ENCODE peak calls at places on chromosomes 11 and 22, in four cellular contexts. Q, D, H and N are unnamed samples.

GRCh38 chr11:68213555-68214172 is 568 bp upstream of the KMT5B start:
- DNase-seq in Q (peak), D (peak), H (peak), N (peak)

GRCh38 chr11:113356203-113356602 is 31.4 kb upstream of the ANKK1 start:
- DNase-seq in Q (no peak), D (no peak), H (no peak), N (no peak)

GRCh38 chr11:105489431-105489830 is 120.4 kb upstream of the GRIA4 start:
- DNase-seq in Q (no peak), D (peak), H (no peak), N (no peak)

GRCh38 chr22:46673205-46673604 is 53.0 kb downstream of the GRAMD4 start:
- DNase-seq in Q (no peak), D (no peak), H (no peak), N (no peak)

GRCh38 chr11:43944761-43945311 is 2.4 kb downstream of the C11orf96 start:
- DNase-seq in Q (peak), D (peak), H (peak), N (peak)

GRCh38 chr11:134846776-134847722 is 435.0 kb upstream of the B3GAT1 start:
- DNase-seq in Q (no peak), D (no peak), H (no peak), N (no peak)

GRCh38 chr11:76230392-76230791 is 24.1 kb upstream of the WNT11 start:
- DNase-seq in Q (no peak), D (no peak), H (no peak), N (no peak)

GRCh38 chr22:37212174-37212906 is at the start of gene SSTR3:
- DNase-seq in Q (no peak), D (no peak), H (no peak), N (no peak)

GRCh38 chr11:122159173-122159701 is 43.2 kb upstream of the BLID start:
- DNase-seq in Q (no peak), D (peak), H (no peak), N (peak)

GRCh38 chr11:73478737-73479347 is 102.6 kb downstream of the RELT start:
- DNase-seq in Q (peak), D (no peak), H (peak), N (peak)

GRCh38 chr11:118171274-118172062 is 5.0 kb downstream of the SCN2B start:
- DNase-seq in Q (peak), D (peak), H (peak), N (peak)

GRCh38 chr11:128551641-128552335 is 35.6 kb downstream of the ETS1 start:
- DNase-seq in Q (no peak), D (no peak), H (no peak), N (no peak)

GRCh38 chr11:66419825-66420224 is 1.0 kb upstream of the NPAS4 start:
- DNase-seq in Q (no peak), D (peak), H (no peak), N (no peak)

GRCh38 chr11:128777369-128778011 is 83.6 kb downstream of the FLI1 start:
- DNase-seq in Q (no peak), D (no peak), H (no peak), N (no peak)

GRCh38 chr22:43236401-43237166 is 49.6 kb upstream of the TTLL12 start:
- DNase-seq in Q (no peak), D (no peak), H (no peak), N (no peak)

GRCh38 chr11:104443387-104443786 is 279.4 kb upstream of the PDGFD start:
- DNase-seq in Q (no peak), D (no peak), H (no peak), N (no peak)

GRCh38 chr22:17331690-17332089 is 37.6 kb upstream of the CECR2 start:
- DNase-seq in Q (no peak), D (no peak), H (no peak), N (no peak)

GRCh38 chr11:36354221-36355003 is 58.3 kb downstream of the PRR5L start:
- DNase-seq in Q (no peak), D (no peak), H (no peak), N (peak)

GRCh38 chr22:37289156-37289735 is 6.9 kb downstream of the CYTH4 start:
- DNase-seq in Q (no peak), D (no peak), H (no peak), N (no peak)

GRCh38 chr22:21688706-21689381 is 23.0 kb downstream of the PPIL2 start:
- DNase-seq in Q (no peak), D (no peak), H (no peak), N (no peak)

GRCh38 chr11:12968101-12968500 is 41.0 kb upstream of the RASSF10 start:
- DNase-seq in Q (no peak), D (no peak), H (no peak), N (no peak)

GRCh38 chr22:35894937-35895708 is 133.5 kb downstream of the RBFOX2 start:
- DNase-seq in Q (no peak), D (no peak), H (no peak), N (peak)

GRCh38 chr22:48705917-48706605 is 1121.6 kb downstream of the BRD1 start:
- DNase-seq in Q (no peak), D (no peak), H (no peak), N (no peak)

GRCh38 chr11:68002943-68003845 is 703 bp downstream of the UNC93B1 start:
- DNase-seq in Q (peak), D (peak), H (no peak), N (peak)

GRCh38 chr11:40328890-40329617 is 1130.4 kb downstream of the LRRC4C start:
- DNase-seq in Q (peak), D (no peak), H (no peak), N (no peak)

GRCh38 chr22:36726007-36726380 is 22.4 kb upstream of the CACNG2 start:
- DNase-seq in Q (no peak), D (no peak), H (no peak), N (no peak)

GRCh38 chr11:69817265-69818236 is 1.7 kb downstream of the FGF3 start:
- DNase-seq in Q (peak), D (no peak), H (no peak), N (no peak)

GRCh38 chr11:113384551-113384950 is 3.0 kb upstream of the ANKK1 start:
- DNase-seq in Q (no peak), D (no peak), H (no peak), N (no peak)

GRCh38 chr11:92048415-92048814 is 176.2 kb upstream of the FAT3 start:
- DNase-seq in Q (peak), D (no peak), H (no peak), N (no peak)

GRCh38 chr22:42937164-42937854 is 77.6 kb downstream of the PACSIN2 start:
- DNase-seq in Q (peak), D (no peak), H (peak), N (no peak)

GRCh38 chr11:30023037-30023436 is 6.2 kb upstream of the KCNA4 start:
- DNase-seq in Q (no peak), D (no peak), H (no peak), N (no peak)

GRCh38 chr11:112247198-112247597 is 13.5 kb downstream of the PLET1 start:
- DNase-seq in Q (no peak), D (no peak), H (no peak), N (no peak)

GRCh38 chr11:61893981-61894380 is 2.6 kb upstream of the FADS3 start:
- DNase-seq in Q (no peak), D (no peak), H (no peak), N (no peak)

GRCh38 chr11:3102641-3102921 is 45.4 kb upstream of the CARS1 start:
- DNase-seq in Q (no peak), D (no peak), H (no peak), N (no peak)

GRCh38 chr22:44758354-44758969 is 6.1 kb downstream of the ARHGAP8 start:
- DNase-seq in Q (no peak), D (no peak), H (no peak), N (no peak)